ENCODE peak calls at places on chromosomes 16 and 17, in eight cellular contexts. K, U, N, R, E, Q, Y and I are unnamed samples.

GRCh38 chr17:27576429-27577123 is 54.4 kb upstream of the LGALS9 start:
- DNase-seq in U (no peak), Q (no peak), Y (no peak), N (no peak), K (no peak), E (no peak), R (no peak), I (no peak)

GRCh38 chr17:30376621-30377452 is 1.9 kb upstream of the CPD start:
- DNase-seq in Y (peak), N (peak), R (no peak), Q (no peak), K (no peak), U (peak), E (peak), I (peak)

GRCh38 chr17:43713494-43714162 is 45.0 kb downstream of the SOST start:
- DNase-seq in R (no peak), K (peak), N (no peak), Q (peak), E (peak), Y (peak), U (peak), I (peak)

GRCh38 chr16:89209522-89210044 is 7.9 kb upstream of the ZNF778 start:
- DNase-seq in E (no peak), R (no peak), U (peak), Q (no peak), K (no peak), Y (no peak), N (no peak), I (no peak)

GRCh38 chr16:30527635-30528178 is 1.3 kb upstream of the ZNF768 start:
- DNase-seq in R (no peak), N (no peak), U (no peak), K (peak), Q (peak), Y (no peak), E (peak), I (peak)

GRCh38 chr17:74569001-74569391 is 1.7 kb upstream of the CD300H start:
- DNase-seq in Q (no peak), R (no peak), U (no peak), E (no peak), K (no peak), N (no peak), Y (no peak), I (no peak)

GRCh38 chr17:48596735-48597491 is 3.3 kb upstream of the HOXB5 start:
- DNase-seq in Y (no peak), K (no peak), Q (no peak), R (no peak), U (no peak), N (no peak), E (no peak), I (no peak)

GRCh38 chr17:63998721-63999679 is 849 bp downstream of the PRR29 start:
- DNase-seq in K (no peak), R (no peak), U (no peak), N (no peak), E (no peak), Y (no peak), Q (no peak), I (no peak)

GRCh38 chr17:70060415-70060814 is 14.6 kb upstream of the KCNJ16 start:
- DNase-seq in E (no peak), Y (no peak), Q (no peak), K (no peak), R (no peak), N (no peak), U (no peak), I (no peak)

GRCh38 chr16:1433756-1434155 is 2.9 kb downstream of the PERCC1 start:
- DNase-seq in R (no peak), E (no peak), N (no peak), Y (no peak), Q (no peak), U (no peak), K (no peak), I (no peak)

GRCh38 chr16:25051446-25052160 is 36.4 kb upstream of the ARHGAP17 start:
- DNase-seq in U (peak), Y (no peak), N (peak), E (no peak), R (no peak), K (no peak), Q (peak), I (no peak)

GRCh38 chr17:34723875-34724274 is 144.5 kb downstream of the TMEM132E start:
- DNase-seq in N (no peak), Y (no peak), K (no peak), R (no peak), E (no peak), Q (no peak), U (no peak), I (no peak)

GRCh38 chr16:3822366-3823045 is 58.0 kb downstream of the CREBBP start:
- DNase-seq in U (no peak), E (no peak), K (peak), R (no peak), N (no peak), Q (no peak), Y (no peak), I (no peak)

GRCh38 chr17:79527286-79527685 is 83.6 kb downstream of the RBFOX3 start:
- DNase-seq in U (no peak), N (no peak), E (no peak), Y (no peak), Q (no peak), R (no peak), K (no peak), I (no peak)

GRCh38 chr16:66894948-66895696 is 14.8 kb downstream of the PDP2 start:
- DNase-seq in Y (peak), E (peak), K (peak), Q (peak), N (no peak), R (no peak), U (peak), I (peak)

GRCh38 chr17:79669861-79670260 is 59.0 kb upstream of the RBFOX3 start:
- DNase-seq in U (no peak), Y (no peak), R (no peak), K (no peak), E (no peak), Q (no peak), N (no peak), I (no peak)

GRCh38 chr17:77489898-77490265 is 349.1 kb downstream of the SEC14L1 start:
- DNase-seq in U (peak), E (no peak), R (no peak), N (no peak), Q (no peak), K (no peak), Y (no peak), I (no peak)

GRCh38 chr16:23248261-23249194 is 53.6 kb upstream of the SCNN1B start:
- DNase-seq in U (no peak), Y (no peak), Q (peak), R (no peak), K (no peak), N (no peak), E (no peak), I (no peak)

GRCh38 chr16:87463722-87464690 is 28.8 kb downstream of the ZCCHC14 start:
- DNase-seq in U (peak), Y (no peak), R (no peak), N (no peak), K (no peak), Q (no peak), E (peak), I (peak)

GRCh38 chr16:69166946-69167930 is 19.7 kb upstream of the SNTB2 start:
- DNase-seq in E (no peak), N (no peak), K (no peak), Y (no peak), Q (peak), U (no peak), R (no peak), I (no peak)

GRCh38 chr16:1429631-1430030 is 1.2 kb upstream of the PERCC1 start:
- DNase-seq in E (no peak), R (no peak), Y (no peak), U (no peak), N (no peak), K (no peak), Q (no peak), I (no peak)

GRCh38 chr16:81140930-81141780 is 45.0 kb upstream of the GCSH start:
- DNase-seq in Q (no peak), R (no peak), E (no peak), K (no peak), N (no peak), Y (no peak), U (no peak), I (no peak)

GRCh38 chr16:1379054-1379862 is 27.5 kb downstream of the GNPTG start:
- DNase-seq in E (peak), U (peak), R (peak), Y (peak), Q (peak), N (peak), K (peak), I (peak)

GRCh38 chr17:80871341-80871740 is 120.3 kb upstream of the CHMP6 start:
- DNase-seq in N (no peak), R (no peak), Q (no peak), E (peak), Y (no peak), K (no peak), U (peak), I (no peak)

GRCh38 chr17:41518789-41519449 is at the start of gene KRT15:
- DNase-seq in U (no peak), Q (peak), Y (no peak), R (no peak), E (no peak), K (peak), N (no peak), I (no peak)

GRCh38 chr16:56851671-56852400 is 13.2 kb upstream of the SLC12A3 start:
- DNase-seq in E (peak), U (no peak), K (no peak), Y (no peak), Q (no peak), N (no peak), R (no peak), I (no peak)

GRCh38 chr16:57622361-57623250 is 5.8 kb upstream of the ADGRG1 start:
- DNase-seq in E (no peak), Q (no peak), U (no peak), K (no peak), R (peak), N (no peak), Y (no peak), I (no peak)

GRCh38 chr17:7836596-7837374 is 2.8 kb downstream of the KDM6B start:
- DNase-seq in E (peak), Q (peak), K (peak), N (no peak), U (peak), Y (peak), R (no peak), I (no peak)

GRCh38 chr17:50176559-50177471 is 11.0 kb downstream of the SGCA start:
- DNase-seq in E (no peak), K (no peak), R (no peak), Y (no peak), U (peak), Q (no peak), N (no peak), I (no peak)
- TF ChIP-seq CTCF in E (no peak), K (no peak), R (no peak), Y (peak), U (no peak), Q (no peak), N (no peak), I (no peak)

GRCh38 chr16:13896543-13897182 is 23.3 kb upstream of the ERCC4 start:
- DNase-seq in E (no peak), U (no peak), Y (no peak), R (no peak), N (no peak), Q (no peak), K (no peak), I (no peak)
- TF ChIP-seq CTCF in E (no peak), U (no peak), Y (peak), R (peak), N (peak), Q (peak), K (no peak), I (peak)

GRCh38 chr17:51733166-51733565 is 425.3 kb downstream of the CA10 start:
- DNase-seq in E (no peak), Q (no peak), R (no peak), Y (no peak), N (no peak), U (no peak), K (no peak), I (no peak)

GRCh38 chr17:51734976-51735375 is 423.5 kb downstream of the CA10 start:
- DNase-seq in N (no peak), E (no peak), U (no peak), K (no peak), R (no peak), Q (no peak), Y (no peak), I (no peak)

GRCh38 chr17:51739245-51739886 is 419.1 kb downstream of the CA10 start:
- DNase-seq in Y (no peak), R (no peak), Q (no peak), N (no peak), E (no peak), K (no peak), U (no peak), I (no peak)

GRCh38 chr17:51731941-51732722 is 426.4 kb downstream of the CA10 start:
- DNase-seq in Q (no peak), R (no peak), N (no peak), U (no peak), K (no peak), E (no peak), Y (no peak), I (no peak)

GRCh38 chr17:51734462-51734861 is 424.1 kb downstream of the CA10 start:
- DNase-seq in R (no peak), K (peak), N (no peak), Y (no peak), U (peak), E (no peak), Q (no peak), I (peak)
- TF ChIP-seq CTCF in R (peak), K (no peak), N (no peak), Y (no peak), U (no peak), E (no peak), Q (peak), I (no peak)

GRCh38 chr16:27230562-27230991 is 27.3 kb downstream of the KDM8 start:
- DNase-seq in Y (peak), Q (no peak), N (no peak), R (no peak), U (peak), K (no peak), E (peak), I (no peak)
- TF ChIP-seq CTCF in Y (no peak), Q (no peak), N (no peak), R (no peak), U (no peak), K (no peak), E (peak), I (no peak)